ENCODE peak calls at places on chromosomes 5 and 9, in nine cellular contexts. One of them, this sample, is unnamed. For H3K4me1, the result is how much of the 10 kb centered on the place peaks cover.

GRCh38 chr5:150619359-150620230 is 20.9 kb upstream of the SYNPO start:
- DNase-seq in thoracic aorta: peak
- DNase-seq in left lung: no peak
- DNase-seq in testis: peak
- DNase-seq in H9: no peak
- DNase-seq in OCI-LY7: no peak
- DNase-seq in heart left ventricle: peak
- DNase-seq in IMR-90: peak
- DNase-seq in A549: no peak
- DNase-seq in this sample: no peak

GRCh38 chr5:131749723-131750470 is 46.9 kb downstream of the FNIP1 start:
- DNase-seq in IMR-90: no peak
- DNase-seq in thoracic aorta: no peak
- DNase-seq in A549: no peak
- DNase-seq in H9: no peak
- DNase-seq in left lung: no peak
- DNase-seq in heart left ventricle: no peak
- DNase-seq in OCI-LY7: no peak
- DNase-seq in testis: no peak
- DNase-seq in this sample: no peak

GRCh38 chr9:133113163-133113927 is 7.7 kb downstream of the RALGDS start:
- DNase-seq in heart left ventricle: peak
- DNase-seq in OCI-LY7: no peak
- DNase-seq in IMR-90: peak
- DNase-seq in H9: no peak
- DNase-seq in thoracic aorta: no peak
- DNase-seq in testis: no peak
- DNase-seq in left lung: peak
- DNase-seq in A549: no peak
- DNase-seq in this sample: no peak

GRCh38 chr9:124553738-124554137 is 46.5 kb upstream of the NR5A1 start:
- DNase-seq in IMR-90: peak
- DNase-seq in OCI-LY7: no peak
- DNase-seq in testis: no peak
- DNase-seq in heart left ventricle: no peak
- DNase-seq in A549: no peak
- DNase-seq in thoracic aorta: no peak
- DNase-seq in left lung: no peak
- DNase-seq in H9: no peak
- DNase-seq in this sample: no peak

GRCh38 chr5:65738305-65738704 is 16.3 kb downstream of the NLN start:
- DNase-seq in OCI-LY7: no peak
- DNase-seq in H9: no peak
- DNase-seq in left lung: no peak
- DNase-seq in thoracic aorta: no peak
- DNase-seq in testis: no peak
- DNase-seq in heart left ventricle: no peak
- DNase-seq in A549: no peak
- DNase-seq in IMR-90: no peak
- DNase-seq in this sample: no peak

GRCh38 chr9:17810728-17811634 is 232.1 kb downstream of the SH3GL2 start:
- DNase-seq in A549: peak
- DNase-seq in H9: no peak
- DNase-seq in thoracic aorta: no peak
- DNase-seq in heart left ventricle: peak
- DNase-seq in IMR-90: peak
- DNase-seq in left lung: no peak
- DNase-seq in OCI-LY7: peak
- DNase-seq in testis: peak
- DNase-seq in this sample: peak

GRCh38 chr5:17069995-17070405 is 133.9 kb upstream of the MYO10 start:
- DNase-seq in IMR-90: no peak
- DNase-seq in testis: peak
- DNase-seq in A549: peak
- DNase-seq in heart left ventricle: no peak
- DNase-seq in OCI-LY7: no peak
- DNase-seq in H9: no peak
- DNase-seq in thoracic aorta: no peak
- DNase-seq in left lung: no peak
- DNase-seq in this sample: peak

GRCh38 chr9:33676746-33677505 is 118.4 kb upstream of the PRSS3 start:
- DNase-seq in H9: peak
- DNase-seq in thoracic aorta: no peak
- DNase-seq in A549: peak
- DNase-seq in heart left ventricle: peak
- DNase-seq in OCI-LY7: no peak
- DNase-seq in IMR-90: peak
- DNase-seq in testis: peak
- DNase-seq in left lung: peak
- DNase-seq in this sample: peak

GRCh38 chr5:124349931-124350330 is 396.5 kb downstream of the ZNF608 start:
- DNase-seq in A549: no peak
- DNase-seq in testis: no peak
- DNase-seq in H9: no peak
- DNase-seq in left lung: no peak
- DNase-seq in thoracic aorta: no peak
- DNase-seq in heart left ventricle: no peak
- DNase-seq in OCI-LY7: no peak
- DNase-seq in IMR-90: no peak
- DNase-seq in this sample: no peak

GRCh38 chr9:16436545-16436944 is 433.9 kb downstream of the BNC2 start:
- DNase-seq in left lung: no peak
- DNase-seq in heart left ventricle: no peak
- DNase-seq in A549: no peak
- DNase-seq in IMR-90: no peak
- DNase-seq in testis: no peak
- DNase-seq in H9: no peak
- DNase-seq in OCI-LY7: no peak
- DNase-seq in thoracic aorta: no peak
- DNase-seq in this sample: no peak

GRCh38 chr9:38032266-38032830 is 36.7 kb downstream of the SHB start:
- DNase-seq in A549: no peak
- DNase-seq in OCI-LY7: peak
- DNase-seq in IMR-90: no peak
- DNase-seq in thoracic aorta: no peak
- DNase-seq in heart left ventricle: no peak
- DNase-seq in H9: no peak
- DNase-seq in testis: no peak
- DNase-seq in left lung: no peak
- DNase-seq in this sample: no peak

GRCh38 chr5:173245319-173246134 is 10.5 kb upstream of the NKX2-5 start:
- DNase-seq in OCI-LY7: no peak
- DNase-seq in A549: no peak
- DNase-seq in H9: peak
- DNase-seq in testis: no peak
- DNase-seq in thoracic aorta: no peak
- DNase-seq in left lung: peak
- DNase-seq in IMR-90: no peak
- DNase-seq in heart left ventricle: no peak
- DNase-seq in this sample: no peak

GRCh38 chr9:124267271-124267807 is 9.6 kb downstream of the NEK6 start:
- DNase-seq in heart left ventricle: no peak
- DNase-seq in testis: no peak
- DNase-seq in A549: peak
- DNase-seq in thoracic aorta: peak
- DNase-seq in left lung: peak
- DNase-seq in IMR-90: peak
- DNase-seq in OCI-LY7: peak
- DNase-seq in H9: no peak
- DNase-seq in this sample: no peak

GRCh38 chr5:126948011-126948355 is 82.4 kb downstream of the MARCHF3 start:
- DNase-seq in thoracic aorta: no peak
- DNase-seq in IMR-90: no peak
- DNase-seq in left lung: no peak
- DNase-seq in H9: no peak
- DNase-seq in OCI-LY7: no peak
- DNase-seq in heart left ventricle: no peak
- DNase-seq in testis: no peak
- DNase-seq in A549: no peak
- DNase-seq in this sample: no peak

GRCh38 chr5:83059341-83059740 is 17.9 kb downstream of the TMEM167A start:
- DNase-seq in H9: no peak
- DNase-seq in IMR-90: no peak
- DNase-seq in testis: no peak
- DNase-seq in left lung: no peak
- DNase-seq in OCI-LY7: no peak
- DNase-seq in A549: no peak
- DNase-seq in heart left ventricle: no peak
- DNase-seq in thoracic aorta: no peak
- DNase-seq in this sample: no peak

GRCh38 chr9:21690561-21690960 is 111.9 kb upstream of the MTAP start:
- DNase-seq in testis: no peak
- DNase-seq in left lung: no peak
- DNase-seq in A549: no peak
- DNase-seq in IMR-90: peak
- DNase-seq in thoracic aorta: no peak
- DNase-seq in H9: no peak
- DNase-seq in heart left ventricle: no peak
- DNase-seq in OCI-LY7: no peak
- DNase-seq in this sample: no peak

DNA sequence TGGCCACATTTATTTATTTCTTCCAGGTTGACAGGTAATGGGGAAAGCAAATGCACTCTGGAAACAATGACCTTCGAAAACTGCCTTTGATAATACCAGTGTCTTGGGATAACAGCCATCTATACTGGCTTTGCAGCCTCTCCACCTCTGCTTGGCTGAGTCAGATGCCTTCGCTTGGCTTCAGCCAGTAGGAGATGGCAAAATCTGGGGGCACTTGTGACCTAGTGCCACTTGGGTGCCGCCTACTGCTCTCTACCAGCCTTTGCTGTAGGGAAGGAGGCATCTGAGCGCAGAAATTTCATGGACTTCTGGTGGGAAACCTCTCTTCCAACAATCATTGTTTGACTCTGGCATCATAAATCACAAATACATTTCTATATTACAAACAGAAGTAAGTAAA is 21.8 kb downstream of the FYB1 start:
- DNase-seq in left lung: no peak
- DNase-seq in testis: no peak
- DNase-seq in A549: peak
- DNase-seq in OCI-LY7: no peak
- DNase-seq in thoracic aorta: no peak
- DNase-seq in IMR-90: no peak
- DNase-seq in heart left ventricle: no peak
- DNase-seq in H9: no peak
- DNase-seq in this sample: no peak
- TF ChIP-seq CTCF in left lung: no peak
- TF ChIP-seq CTCF in testis: no peak
- TF ChIP-seq CTCF in A549: no peak
- TF ChIP-seq CTCF in OCI-LY7: no peak
- TF ChIP-seq CTCF in thoracic aorta: no peak
- TF ChIP-seq CTCF in IMR-90: no peak
- TF ChIP-seq CTCF in heart left ventricle: no peak
- TF ChIP-seq CTCF in H9: no peak
- TF ChIP-seq CTCF in this sample: no peak

GRCh38 chr5:1004598-1005361 is 3.8 kb upstream of the NKD2 start:
- DNase-seq in A549: peak
- DNase-seq in heart left ventricle: peak
- DNase-seq in H9: no peak
- DNase-seq in thoracic aorta: peak
- DNase-seq in OCI-LY7: no peak
- DNase-seq in left lung: peak
- DNase-seq in testis: peak
- DNase-seq in IMR-90: peak
- DNase-seq in this sample: peak
- H3K27ac ChIP-seq in A549: peak
- H3K27ac ChIP-seq in heart left ventricle: peak
- H3K27ac ChIP-seq in H9: no peak
- H3K27ac ChIP-seq in thoracic aorta: no peak
- H3K27ac ChIP-seq in OCI-LY7: no peak
- H3K27ac ChIP-seq in left lung: no peak
- H3K27ac ChIP-seq in testis: peak
- H3K27ac ChIP-seq in IMR-90: no peak
- H3K27ac ChIP-seq in this sample: peak

DNA sequence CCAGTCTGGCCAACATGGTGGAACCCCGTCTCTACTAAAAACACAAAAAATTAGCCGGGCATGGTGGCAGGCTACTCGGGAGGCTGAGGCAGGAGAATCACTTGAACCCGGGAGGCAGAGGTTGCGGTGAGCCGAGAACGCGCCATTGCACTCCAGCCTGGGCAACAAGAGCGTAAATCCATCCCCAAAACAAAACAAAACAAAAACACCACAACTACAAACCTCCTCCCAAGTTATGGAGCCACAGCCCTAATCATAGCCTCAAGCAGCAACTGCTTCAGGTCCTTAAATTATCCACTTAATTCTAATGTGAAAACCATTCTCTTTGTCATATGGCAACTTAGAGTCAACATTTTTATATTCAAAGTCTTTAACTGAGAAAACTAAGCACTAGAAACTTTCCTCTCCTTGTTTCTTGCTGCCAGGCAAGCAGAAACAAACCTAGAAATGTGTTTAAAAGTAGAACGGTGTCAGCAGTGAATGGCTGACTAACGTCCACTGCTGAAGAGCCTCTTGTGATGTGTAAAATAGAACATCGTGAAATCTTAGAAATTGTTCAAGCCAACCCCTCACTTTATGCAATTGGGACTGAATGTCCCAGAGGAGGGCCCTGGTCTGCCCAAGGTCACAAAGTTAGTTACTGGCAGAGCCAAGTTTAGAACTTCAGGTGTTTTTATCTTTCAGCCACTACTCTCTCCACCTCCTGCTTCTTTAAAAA is 5.7 kb downstream of the TMEM245 start:
- DNase-seq in OCI-LY7: no peak
- DNase-seq in left lung: no peak
- DNase-seq in A549: no peak
- DNase-seq in thoracic aorta: no peak
- DNase-seq in heart left ventricle: no peak
- DNase-seq in H9: no peak
- DNase-seq in testis: no peak
- DNase-seq in IMR-90: no peak
- DNase-seq in this sample: no peak
- H3K4me1 ChIP-seq in OCI-LY7: half or more
- H3K4me1 ChIP-seq in left lung: half or more
- H3K4me1 ChIP-seq in A549: half or more
- H3K4me1 ChIP-seq in thoracic aorta: half or more
- H3K4me1 ChIP-seq in heart left ventricle: half or more
- H3K4me1 ChIP-seq in H9: under half
- H3K4me1 ChIP-seq in testis: half or more
- H3K4me1 ChIP-seq in IMR-90: under half
- H3K4me1 ChIP-seq in this sample: half or more

DNA sequence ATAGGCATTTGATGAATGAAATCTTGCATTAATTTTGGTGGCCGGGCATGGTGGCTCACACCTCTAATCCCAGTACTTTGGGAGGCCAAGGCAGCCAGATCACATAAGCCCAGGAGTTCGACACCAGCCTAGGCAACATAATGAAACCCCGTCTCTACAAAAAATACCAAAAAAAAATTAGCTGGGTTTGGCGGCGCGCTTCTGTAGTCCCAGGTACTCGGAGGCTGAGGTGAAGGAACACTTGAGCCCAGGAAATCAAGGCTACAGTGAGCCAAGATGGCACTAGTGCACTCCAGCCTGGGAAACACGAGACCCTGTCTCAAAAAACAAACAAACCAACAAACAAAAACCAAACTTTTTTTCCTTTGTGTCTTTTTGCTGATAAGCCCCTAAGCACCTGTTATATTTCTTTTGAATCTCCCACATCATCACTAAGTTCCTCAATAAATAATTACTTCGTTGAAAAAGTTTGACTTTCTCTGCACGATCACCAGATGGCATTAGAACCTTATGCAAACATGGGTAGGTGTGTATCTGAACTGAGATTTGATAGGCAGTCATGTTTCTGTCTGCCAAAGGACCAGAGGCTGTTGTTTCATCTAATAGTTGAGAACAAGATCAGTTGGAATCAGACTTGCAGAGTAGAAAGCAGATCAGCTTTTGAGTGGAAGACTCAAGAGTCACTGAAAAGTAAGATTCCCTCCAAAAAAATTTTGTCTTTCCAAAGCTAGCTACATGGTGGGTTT is 5.5 kb upstream of the MATR3 start:
- DNase-seq in A549: peak
- DNase-seq in thoracic aorta: no peak
- DNase-seq in IMR-90: no peak
- DNase-seq in left lung: no peak
- DNase-seq in H9: no peak
- DNase-seq in heart left ventricle: no peak
- DNase-seq in testis: no peak
- DNase-seq in OCI-LY7: peak
- DNase-seq in this sample: no peak
- TF ChIP-seq CTCF in A549: peak
- TF ChIP-seq CTCF in thoracic aorta: no peak
- TF ChIP-seq CTCF in IMR-90: no peak
- TF ChIP-seq CTCF in left lung: no peak
- TF ChIP-seq CTCF in H9: no peak
- TF ChIP-seq CTCF in heart left ventricle: no peak
- TF ChIP-seq CTCF in testis: no peak
- TF ChIP-seq CTCF in OCI-LY7: peak
- TF ChIP-seq CTCF in this sample: peak

This sample was measured in Peyer's patch.